ENCODE peak calls at places on chromosomes 2 and 18, in four cellular contexts. N, P, J and U are unnamed samples.
A peak's percentile ranks its signal among the peaks of the same experiment; 100 is the strongest.

GRCh38 chr18:74497308-74497640 is 1.1 kb downstream of the CNDP2 start:
- DNase-seq in P (no peak), N (no peak), J (no peak), U (no peak)

GRCh38 chr2:173631123-173631450 is 276.4 kb downstream of the CDCA7 start:
- DNase-seq in N (no peak), P (no peak), J (no peak), U (no peak)

GRCh38 chr18:40197711-40198110 is 1757.3 kb upstream of the PIK3C3 start:
- DNase-seq in N (no peak), J (no peak), P (no peak), U (no peak)

GRCh38 chr2:237405006-237405559 is 8.9 kb downstream of the COL6A3 start:
- DNase-seq in N (no peak), P (no peak), J (no peak), U (no peak)

GRCh38 chr18:79283341-79283879 is 112.3 kb upstream of the NFATC1 start:
- DNase-seq in P (no peak), J (no peak), N (no peak), U (no peak)

GRCh38 chr2:230496891-230497290 is 80.9 kb downstream of the SP100 start:
- DNase-seq in J (no peak), P (no peak), N (no peak), U (no peak)

GRCh38 chr2:238771639-238772038 is 76.2 kb upstream of the TWIST2 start:
- DNase-seq in J (no peak), N (no peak), P (no peak), U (no peak)

GRCh38 chr2:178105566-178105965 is 6.7 kb upstream of the RBM45 start:
- DNase-seq in J (no peak), P (no peak), N (no peak), U (no peak)

GRCh38 chr2:69762513-69763494 is 20.9 kb downstream of the ANXA4 start:
- DNase-seq in N (no peak), J (no peak), P (no peak), U (no peak)

GRCh38 chr2:221334466-221334865 is 237.6 kb downstream of the EPHA4 start:
- DNase-seq in J (no peak), P (no peak), N (no peak), U (no peak)

GRCh38 chr2:10760794-10761504 is 39.5 kb downstream of the ATP6V1C2 start:
- DNase-seq in N (no peak), P (no peak), J (no peak), U (no peak)

GRCh38 chr2:157732596-157732995 is 103.9 kb upstream of the ACVR1C start:
- DNase-seq in P (no peak), J (no peak), N (no peak), U (no peak)

GRCh38 chr2:85511008-85511895 is 27.7 kb upstream of the MAT2A start:
- DNase-seq in J (no peak), N (no peak), P (no peak), U (no peak)

GRCh38 chr2:78056976-78057375 is 534.8 kb upstream of the LRRTM4 start:
- DNase-seq in N (no peak), J (no peak), P (no peak), U (no peak)

GRCh38 chr2:201507725-201508124 is 56.2 kb downstream of the STRADB start:
- DNase-seq in N (no peak), P (no peak), J (no peak), U (no peak)

GRCh38 chr2:162840598-162841246 is 2.2 kb upstream of the KCNH7 start:
- DNase-seq in J (no peak), N (peak; percentile 80), P (no peak), U (peak; percentile 71)

GRCh38 chr2:172788871-172789270 is 53.2 kb downstream of the RAPGEF4 start:
- DNase-seq in N (no peak), P (no peak), J (no peak), U (no peak)

GRCh38 chr2:212912445-212913103 is 238.8 kb downstream of the IKZF2 start:
- DNase-seq in N (no peak), J (peak; percentile 53), P (no peak), U (no peak)

GRCh38 chr2:200905618-200906296 is 16.6 kb downstream of the NIF3L1 start:
- DNase-seq in P (peak; percentile 65), J (peak; percentile 21), N (peak; percentile 65), U (peak; percentile 69)

GRCh38 chr2:214607051-214607450 is 196.2 kb downstream of the VWC2L start:
- DNase-seq in P (no peak), N (no peak), J (no peak), U (no peak)

GRCh38 chr2:99695856-99696255 is 206.0 kb upstream of the REV1 start:
- DNase-seq in J (no peak), N (no peak), P (no peak), U (no peak)

GRCh38 chr2:177604291-177605065 is 211.9 kb downstream of the AGPS start:
- DNase-seq in N (peak; percentile 46), J (peak; percentile 10), P (no peak), U (peak; percentile 60)

GRCh38 chr2:11344956-11345671 is 678 bp upstream of the ROCK2 start:
- DNase-seq in J (peak; percentile 15), N (no peak), P (peak; percentile 46), U (no peak)